ENCODE peak calls at places on chromosomes 12 and 14, in seven cellular contexts. J is NCI-H82; U is astrocyte of the hippocampus; B is substantia nigra; H is activated naive CD4-positive, alpha-beta T cell treated with Interleukin-2 at 50 U/mL for 16 hours; D is frontal cortex; O is transverse colon. G is an unnamed sample.
A peak's percentile ranks its signal among the peaks of the same experiment; 100 is the strongest.

GRCh38 chr14:92987148-92987570 is 64.2 kb downstream of the CHGA start:
- DNase-seq in J (no peak), U (no peak), B (no peak), H (no peak), D (no peak), O (no peak), G (no peak)

GRCh38 chr14:105206873-105207272 is 25.8 kb upstream of the NUDT14 start:
- DNase-seq in J (no peak), U (no peak), B (no peak), H (no peak), D (no peak), O (no peak), G (no peak)

GRCh38 chr14:30295980-30296379 is 263.0 kb upstream of the G2E3 start:
- DNase-seq in J (no peak), U (no peak), B (no peak), H (no peak), D (no peak), O (no peak), G (no peak)

GRCh38 chr14:103801459-103801858 is 45.9 kb downstream of the PPP1R13B start:
- DNase-seq in J (no peak), U (peak; percentile 54), B (no peak), H (no peak), D (no peak), O (no peak), G (peak; percentile 9)

GRCh38 chr14:105897725-105898113 is 371.3 kb downstream of the TMEM121 start:
- DNase-seq in J (no peak), U (no peak), B (no peak), H (no peak), D (no peak), O (no peak), G (no peak)

GRCh38 chr12:124402281-124403066 is 107.6 kb downstream of the RFLNA start:
- DNase-seq in J (no peak), U (no peak), B (no peak), H (no peak), D (no peak), O (no peak), G (no peak)

GRCh38 chr12:1797011-1797901 is 23.1 kb upstream of the LRTM2 start:
- DNase-seq in J (no peak), U (no peak), B (no peak), H (peak; percentile 63), D (peak; percentile 20), O (peak; percentile 78), G (peak; percentile 76)

GRCh38 chr14:60777856-60778578 is 43.5 kb downstream of the MNAT1 start:
- DNase-seq in J (no peak), U (peak; percentile 87), B (no peak), H (no peak), D (peak; percentile 10), O (no peak), G (no peak)

GRCh38 chr14:100914597-100915021 is 11.1 kb upstream of the RTL1 start:
- DNase-seq in J (no peak), U (no peak), B (no peak), H (no peak), D (no peak), O (no peak), G (no peak)

GRCh38 chr12:47781479-47782371 is 8.7 kb downstream of the SLC48A1 start:
- DNase-seq in J (peak; percentile 73), U (no peak), B (no peak), H (no peak), D (no peak), O (no peak), G (no peak)

GRCh38 chr14:92635031-92635430 is 113.4 kb downstream of the LGMN start:
- DNase-seq in J (no peak), U (no peak), B (no peak), H (no peak), D (no peak), O (no peak), G (no peak)

GRCh38 chr12:132812631-132813305 is 15.9 kb downstream of the GOLGA3 start:
- DNase-seq in J (no peak), U (peak; percentile 80), B (no peak), H (peak; percentile 11), D (no peak), O (no peak), G (peak; percentile 37)

GRCh38 chr14:54893151-54893760 is 9.4 kb downstream of the GCH1 start:
- DNase-seq in J (peak; percentile 67), U (peak; percentile 75), B (no peak), H (peak; percentile 26), D (no peak), O (no peak), G (peak; percentile 59)

GRCh38 chr12:38585090-38585489 is 268.5 kb downstream of the ALG10B start:
- DNase-seq in J (no peak), U (no peak), B (no peak), H (no peak), D (no peak), O (no peak), G (no peak)

G was measured in activated CD4-positive, alpha-beta T cell treated with anti-CD3 and anti-CD28 coated beads for 36 hours.